ENCODE peak calls at places on chromosomes 4 and X, in four cellular contexts. T is epithelial cell of esophagus, G is AG04450, N is right atrium auricular region. D is an unnamed sample.

GRCh38 chr4:113760852-113761681 is 471 bp downstream of the CAMK2D start:
- DNase-seq in T (peak), G (no peak), N (peak), D (no peak)

GRCh38 chrX:45517090-45517973 is 316.7 kb upstream of the DIPK2B start:
- DNase-seq in G (peak), T (peak), N (no peak), D (no peak)

GRCh38 chr4:126264839-126265238 is 950.1 kb downstream of the FAT4 start:
- DNase-seq in T (peak), N (no peak), G (no peak), D (no peak)

GRCh38 chr4:173289351-173289725 is 44.8 kb downstream of the HMGB2 start:
- DNase-seq in G (no peak), N (no peak), T (no peak), D (no peak)

GRCh38 chr4:17448689-17449088 is 63.2 kb downstream of the QDPR start:
- DNase-seq in T (peak), N (no peak), G (peak), D (no peak)

GRCh38 chrX:46757593-46757992 is 1.3 kb downstream of the SLC9A7 start:
- DNase-seq in T (no peak), N (no peak), G (no peak), D (no peak)

GRCh38 chr4:155675709-155676429 is 9.2 kb downstream of the GUCY1A1 start:
- DNase-seq in G (no peak), N (no peak), T (peak), D (no peak)

GRCh38 chr4:53494851-53495250 is 96.4 kb downstream of the LNX1 start:
- DNase-seq in N (no peak), G (no peak), T (no peak), D (no peak)

GRCh38 chr4:84596826-84597225 is 13.9 kb downstream of the CDS1 start:
- DNase-seq in G (no peak), T (peak), N (no peak), D (no peak)

GRCh38 chrX:24241822-24242648 is 71.8 kb downstream of the SUPT20HL2 start:
- DNase-seq in G (no peak), T (peak), N (no peak), D (peak)

GRCh38 chr4:10203851-10204250 is 87.3 kb upstream of the WDR1 start:
- DNase-seq in T (no peak), G (no peak), N (no peak), D (no peak)

GRCh38 chr4:83731609-83732008 is 195.7 kb downstream of the GPAT3 start:
- DNase-seq in T (peak), G (no peak), N (no peak), D (no peak)

GRCh38 chr4:175540732-175541131 is 271.3 kb downstream of the GPM6A start:
- DNase-seq in T (no peak), G (no peak), N (no peak), D (no peak)

GRCh38 chr4:2395584-2395983 is 22.9 kb downstream of the ZFYVE28 start:
- DNase-seq in N (no peak), G (no peak), T (no peak), D (no peak)

GRCh38 chr4:41050840-41051775 is 163.2 kb downstream of the APBB2 start:
- DNase-seq in N (no peak), T (no peak), G (no peak), D (no peak)

GRCh38 chr4:39319678-39320077 is 46.5 kb downstream of the RFC1 start:
- DNase-seq in N (no peak), G (peak), T (peak), D (no peak)

GRCh38 chr4:184237612-184238011 is 19.9 kb upstream of the ENPP6 start:
- DNase-seq in N (no peak), T (peak), G (no peak), D (no peak)

GRCh38 chr4:38082424-38083374 is 122.5 kb downstream of the PTTG2 start:
- DNase-seq in G (peak), N (no peak), T (no peak), D (no peak)

GRCh38 chr4:61984260-61984909 is 784.3 kb downstream of the ADGRL3 start:
- DNase-seq in G (no peak), T (no peak), N (no peak), D (no peak)

GRCh38 chrX:45850775-45851433 is 650.2 kb upstream of the DIPK2B start:
- DNase-seq in N (no peak), G (no peak), T (peak), D (no peak)

GRCh38 chr4:71907782-71908181 is 123.9 kb upstream of the GC start:
- DNase-seq in N (no peak), G (no peak), T (peak), D (no peak)

GRCh38 chrX:120015145-120016067 is 62.1 kb downstream of the RHOXF2B start:
- DNase-seq in T (peak), G (no peak), N (no peak), D (no peak)
- H3K4me3 ChIP-seq in T (no peak), G (no peak), N (peak), D (peak)

DNA sequence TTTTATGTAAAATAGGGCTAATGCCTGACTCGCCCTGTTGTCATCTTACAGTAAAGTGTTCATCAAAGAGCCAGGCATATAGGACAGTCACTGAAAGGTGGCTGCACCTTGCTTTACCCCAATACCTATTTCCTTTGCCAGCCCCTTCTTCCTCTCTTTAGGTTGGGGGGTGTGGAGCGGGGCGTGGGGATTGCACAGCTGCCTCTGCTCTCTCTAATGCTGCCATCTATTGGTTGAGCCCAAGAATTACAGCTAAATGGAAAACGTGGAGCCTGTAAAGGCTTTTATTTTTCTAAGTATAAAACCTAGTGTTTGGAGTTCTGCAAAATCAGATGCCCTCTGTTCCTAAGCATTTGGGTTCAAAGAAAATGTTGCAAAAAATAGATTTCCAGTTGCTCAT is 47.7 kb downstream of the ATG4A start:
- DNase-seq in G (no peak), T (peak), N (no peak), D (no peak)
- TF ChIP-seq CTCF in G (peak), T (peak), N (peak), D (peak)

GRCh38 chrX:2451456-2452316 is 49.1 kb downstream of the DHRSX start:
- DNase-seq in G (no peak), N (no peak), T (peak), D (no peak)
- H3K4me3 ChIP-seq in G (no peak), N (no peak), T (no peak), D (no peak)

GRCh38 chrX:138847930-138848329 is 136.4 kb upstream of the FGF13 start:
- DNase-seq in G (no peak), N (no peak), T (peak), D (no peak)
- TF ChIP-seq CTCF in G (no peak), N (no peak), T (peak), D (peak)

DNA sequence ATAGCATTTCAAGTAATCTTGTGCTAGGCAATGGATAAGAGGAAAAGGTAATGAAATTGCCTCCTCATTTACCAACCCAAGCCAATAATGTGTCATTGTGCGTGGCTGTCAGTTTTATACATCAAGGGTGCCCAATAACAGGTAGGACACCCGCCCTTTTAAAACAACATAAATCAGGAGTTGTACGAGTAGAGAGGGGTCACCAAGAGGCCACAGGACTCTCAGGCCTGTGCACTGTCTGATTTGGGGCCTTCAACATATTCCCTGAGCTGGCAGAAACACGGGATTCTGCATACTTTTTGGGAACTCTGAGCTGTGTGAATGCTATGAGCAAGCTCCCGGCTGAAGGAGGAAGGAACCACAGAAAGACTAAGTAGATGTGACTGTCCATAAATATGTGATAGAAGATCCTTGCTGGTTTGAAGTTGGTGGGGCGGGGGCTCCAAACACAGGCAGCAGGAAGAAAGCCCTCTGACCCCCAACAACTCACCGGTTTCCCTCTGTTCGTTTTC is 82.7 kb upstream of the MAML3 start:
- DNase-seq in N (no peak), G (no peak), T (no peak), D (no peak)
- H3K4me3 ChIP-seq in N (no peak), G (no peak), T (no peak), D (no peak)

DNA sequence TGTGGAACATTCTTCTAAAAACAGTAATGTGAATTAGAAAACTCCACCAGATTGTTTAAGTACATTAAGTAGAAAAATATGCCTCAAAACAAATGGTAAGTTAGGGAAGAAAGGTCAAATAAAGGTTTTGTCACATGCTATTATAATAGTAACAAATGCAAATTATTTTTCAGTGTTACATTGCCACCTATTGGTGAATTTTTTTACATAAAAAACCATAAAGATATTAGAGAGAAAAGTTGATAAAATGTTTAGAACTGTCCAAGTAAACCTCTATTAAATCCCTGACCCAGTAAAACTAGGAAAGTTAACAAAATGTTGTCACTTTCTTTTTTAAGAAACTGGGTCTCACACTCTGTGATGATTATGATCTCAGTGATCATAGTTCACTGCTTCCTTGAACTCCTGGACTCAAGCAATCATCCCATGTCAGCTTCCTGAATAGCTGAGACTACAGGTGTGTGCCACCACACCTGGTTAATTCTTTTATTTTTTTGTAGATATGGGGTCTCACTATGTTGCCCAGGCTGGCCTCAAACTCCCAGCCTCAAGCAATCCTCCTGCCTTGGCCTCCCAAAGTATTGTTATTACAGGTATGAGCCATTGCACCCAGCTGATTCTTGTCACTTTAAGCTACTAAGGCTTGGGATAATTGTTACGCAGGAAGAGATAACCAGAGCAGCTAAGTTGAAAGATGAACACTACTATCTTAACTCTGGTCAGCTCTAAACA is 157.6 kb downstream of the ATRX start:
- DNase-seq in T (no peak), G (no peak), N (no peak), D (no peak)
- TF ChIP-seq CTCF in T (no peak), G (no peak), N (peak), D (no peak)

GRCh38 chrX:39518451-39519212 is 579.1 kb downstream of the BCOR start:
- DNase-seq in N (no peak), G (no peak), T (no peak), D (no peak)
- H3K4me3 ChIP-seq in N (peak), G (no peak), T (no peak), D (no peak)